ENCODE peak calls at places on chromosome 3, in five cellular contexts. U is upper lobe of left lung, Y is heart left ventricle, J is H1, D is uterus. I is an unnamed sample. For H3K36me3, the result is how much of the 10 kb centered on the place peaks cover.

GRCh38 chr3:101779808-101780366 is 876 bp downstream of the NXPE3 start:
- DNase-seq in U (no peak), J (no peak), D (no peak), Y (peak), I (no peak)

GRCh38 chr3:113222412-113223086 is 11.2 kb downstream of the BOC start:
- DNase-seq in U (no peak), J (no peak), D (no peak), Y (no peak), I (no peak)

GRCh38 chr3:118882353-118882947 is 152.2 kb downstream of the IGSF11 start:
- DNase-seq in J (no peak), Y (peak), D (peak), U (no peak), I (peak)

GRCh38 chr3:107465064-107465631 is 57.6 kb upstream of the BBX start:
- DNase-seq in D (no peak), U (no peak), Y (no peak), J (no peak), I (no peak)

GRCh38 chr3:60399861-60400845 is 851.1 kb downstream of the FHIT start:
- DNase-seq in U (no peak), Y (no peak), J (no peak), D (no peak), I (no peak)

GRCh38 chr3:2511356-2511755 is 412.7 kb downstream of the CNTN4 start:
- DNase-seq in U (peak), D (no peak), Y (peak), J (no peak), I (no peak)

GRCh38 chr3:42052867-42053351 is 38.2 kb upstream of the TRAK1 start:
- DNase-seq in U (no peak), J (no peak), D (no peak), Y (no peak), I (no peak)

GRCh38 chr3:144257381-144257780 is 285.8 kb downstream of the DIPK2A start:
- DNase-seq in J (no peak), U (no peak), Y (no peak), D (no peak), I (no peak)

GRCh38 chr3:193165431-193166120 is 75.4 kb upstream of the PLAAT1 start:
- DNase-seq in Y (no peak), J (no peak), D (no peak), U (no peak), I (no peak)

GRCh38 chr3:133746722-133747086 is 511 bp downstream of the TF start:
- DNase-seq in U (no peak), D (no peak), Y (no peak), J (no peak), I (no peak)

GRCh38 chr3:124439586-124439985 is 290.7 kb upstream of the UMPS start:
- DNase-seq in U (no peak), Y (no peak), D (no peak), J (no peak), I (no peak)

GRCh38 chr3:123289336-123290106 is 87.8 kb downstream of the SEC22A start:
- DNase-seq in U (peak), J (no peak), D (no peak), Y (no peak), I (no peak)

GRCh38 chr3:143041901-143042300 is 40.5 kb downstream of the U2SURP start:
- DNase-seq in D (no peak), U (no peak), Y (no peak), J (no peak), I (no peak)

GRCh38 chr3:11915621-11916417 is 69.1 kb upstream of the TAMM41 start:
- DNase-seq in D (no peak), Y (no peak), J (no peak), U (peak), I (no peak)

GRCh38 chr3:186219211-186219638 is 110.3 kb upstream of the ETV5 start:
- DNase-seq in U (no peak), Y (peak), J (no peak), D (no peak), I (no peak)

GRCh38 chr3:149555941-149556340 is 81.4 kb downstream of the TM4SF4 start:
- DNase-seq in J (no peak), D (no peak), U (no peak), Y (peak), I (no peak)

GRCh38 chr3:188832961-188833615 is 338.7 kb upstream of the TPRG1 start:
- DNase-seq in U (no peak), Y (no peak), J (no peak), D (no peak), I (no peak)

GRCh38 chr3:122973893-122974615 is 53.5 kb downstream of the SEMA5B start:
- DNase-seq in U (no peak), D (no peak), J (no peak), Y (peak), I (no peak)

GRCh38 chr3:74582982-74583381 is 31.5 kb downstream of the CNTN3 start:
- DNase-seq in U (no peak), J (no peak), D (no peak), Y (no peak), I (no peak)

GRCh38 chr3:46370784-46371183 is at the start of gene CCR5:
- DNase-seq in Y (no peak), U (no peak), J (no peak), D (no peak), I (no peak)

GRCh38 chr3:12897537-12898289 is 56.3 kb upstream of the RPL32 start:
- DNase-seq in J (no peak), Y (peak), U (no peak), D (no peak), I (no peak)

GRCh38 chr3:174329321-174329720 is 529.8 kb upstream of the NAALADL2 start:
- DNase-seq in D (no peak), U (no peak), J (no peak), Y (no peak), I (no peak)

GRCh38 chr3:113193298-113193697 is 18.1 kb upstream of the BOC start:
- DNase-seq in U (no peak), J (no peak), D (no peak), Y (no peak), I (no peak)

GRCh38 chr3:7682822-7683229 is 818.8 kb upstream of the LMCD1 start:
- DNase-seq in J (no peak), Y (peak), D (no peak), U (no peak), I (no peak)

GRCh38 chr3:46213201-46213600 is 5.1 kb upstream of the CCR1 start:
- DNase-seq in J (no peak), Y (no peak), D (no peak), U (no peak), I (no peak)

GRCh38 chr3:69255928-69256327 is 130.0 kb downstream of the FRMD4B start:
- DNase-seq in U (no peak), D (no peak), Y (no peak), J (no peak), I (no peak)

GRCh38 chr3:128619146-128619890 is 31.3 kb downstream of the RPN1 start:
- DNase-seq in D (no peak), J (no peak), U (no peak), Y (no peak), I (no peak)

GRCh38 chr3:126883241-126883640 is 99.7 kb upstream of the PLXNA1 start:
- DNase-seq in U (no peak), J (no peak), D (no peak), Y (no peak), I (no peak)

GRCh38 chr3:56769125-56769709 is 32.5 kb downstream of the ARHGEF3 start:
- DNase-seq in D (no peak), J (no peak), Y (peak), U (peak), I (no peak)

GRCh38 chr3:159417761-159418160 is 570.9 kb upstream of the IL12A start:
- DNase-seq in J (no peak), Y (no peak), D (no peak), U (no peak), I (no peak)

GRCh38 chr3:69329897-69330296 is 56.0 kb downstream of the FRMD4B start:
- DNase-seq in U (no peak), J (no peak), D (no peak), Y (no peak), I (no peak)

GRCh38 chr3:183897606-183898384 is 13.1 kb upstream of the PARL start:
- DNase-seq in U (no peak), D (no peak), J (no peak), Y (no peak), I (no peak)

GRCh38 chr3:98521897-98522537 is 685 bp downstream of the CLDND1 start:
- DNase-seq in J (no peak), U (no peak), D (peak), Y (peak), I (no peak)

GRCh38 chr3:98514948-98515347 is 7.8 kb downstream of the CLDND1 start:
- DNase-seq in D (no peak), J (no peak), U (no peak), Y (no peak), I (no peak)

GRCh38 chr3:98522538-98523281 is at the start of gene CLDND1:
- DNase-seq in U (peak), Y (peak), J (peak), D (peak), I (peak)

GRCh38 chr3:98519351-98519750 is 3.4 kb downstream of the CLDND1 start:
- DNase-seq in J (no peak), U (no peak), Y (no peak), D (no peak), I (no peak)

GRCh38 chr3:98518816-98519215 is 3.9 kb downstream of the CLDND1 start:
- DNase-seq in D (no peak), Y (no peak), J (no peak), U (no peak), I (no peak)
- H3K36me3 ChIP-seq in D (under half), Y (half or more), J (under half), U (under half), I (under half)

DNA sequence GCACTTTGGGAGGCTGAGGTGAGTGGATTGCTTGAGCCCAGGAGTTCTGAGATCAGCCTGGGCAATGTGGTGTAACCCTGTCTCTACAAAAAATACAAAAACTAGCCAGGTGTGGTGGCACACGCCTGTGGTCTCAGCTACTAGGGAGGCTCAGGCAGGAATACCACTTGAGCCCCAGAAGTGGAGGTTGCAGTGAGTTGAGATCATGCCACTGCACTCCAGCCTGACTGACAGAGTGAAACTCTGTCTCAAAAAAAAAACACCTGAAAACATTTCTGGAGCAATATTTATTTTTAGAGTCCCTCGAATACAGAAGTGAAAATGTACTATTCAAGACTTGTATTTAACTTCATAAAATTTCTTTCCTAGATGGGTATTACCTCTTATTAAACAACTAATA is 4.6 kb downstream of the SPCS1 start:
- DNase-seq in J (no peak), Y (no peak), D (no peak), U (no peak), I (no peak)
- TF ChIP-seq POLR2A in J (no peak), Y (no peak), D (no peak), U (no peak), I (no peak)

GRCh38 chr3:179068779-179069530 is 2.7 kb downstream of the ZMAT3 start:
- DNase-seq in U (no peak), D (no peak), J (no peak), Y (no peak), I (no peak)
- TF ChIP-seq CTCF in U (no peak), D (peak), J (peak), Y (no peak), I (no peak)

GRCh38 chr3:111952086-111952485 is 26.7 kb upstream of the ABHD10 start:
- DNase-seq in Y (no peak), D (no peak), J (no peak), U (no peak), I (no peak)
- H3K36me3 ChIP-seq in Y (half or more), D (under half), J (under half), U (under half), I (under half)

DNA sequence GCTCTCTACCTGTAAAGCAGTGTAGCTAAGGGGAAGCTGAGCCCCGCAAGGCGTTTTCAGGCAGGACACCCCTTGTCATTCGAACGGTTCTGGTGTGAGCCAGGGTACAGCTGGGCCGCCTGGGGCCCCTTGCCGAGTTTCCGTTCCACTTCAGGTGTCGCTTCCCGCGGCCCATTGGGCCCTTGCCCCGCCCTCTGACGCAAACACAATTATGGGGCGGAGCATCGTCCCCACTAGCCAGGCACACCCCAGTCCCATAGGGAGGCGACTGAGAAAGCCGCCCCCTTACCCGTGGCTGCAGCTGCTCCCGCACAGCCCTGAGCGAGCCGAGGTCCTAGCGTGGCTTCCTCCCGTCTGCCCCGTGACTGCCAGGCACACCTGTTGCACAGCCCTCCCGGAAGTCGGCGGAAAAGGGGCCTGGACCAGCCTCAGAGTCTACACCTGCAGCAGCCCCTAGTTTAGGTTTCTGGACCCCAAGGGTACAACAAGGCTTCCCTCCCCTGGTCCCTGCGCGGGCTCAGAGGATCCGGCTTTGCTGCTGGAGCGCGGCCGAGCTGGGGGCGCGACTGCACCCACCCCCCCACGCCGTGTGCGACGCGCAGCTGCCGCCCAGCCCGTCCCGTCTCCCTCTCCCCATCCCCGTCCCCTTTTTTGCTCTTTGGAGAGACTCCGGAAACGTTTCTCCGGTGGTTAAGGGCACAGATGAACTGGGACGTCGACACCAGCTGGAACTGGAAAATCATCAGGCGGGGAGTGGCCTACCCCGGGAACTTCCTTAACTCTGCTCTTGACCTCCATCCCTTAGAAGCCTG is at the start of gene PLSCR2:
- DNase-seq in J (no peak), D (peak), U (peak), Y (peak), I (peak)
- TF ChIP-seq POLR2A in J (no peak), D (no peak), U (peak), Y (no peak), I (peak)

DNA sequence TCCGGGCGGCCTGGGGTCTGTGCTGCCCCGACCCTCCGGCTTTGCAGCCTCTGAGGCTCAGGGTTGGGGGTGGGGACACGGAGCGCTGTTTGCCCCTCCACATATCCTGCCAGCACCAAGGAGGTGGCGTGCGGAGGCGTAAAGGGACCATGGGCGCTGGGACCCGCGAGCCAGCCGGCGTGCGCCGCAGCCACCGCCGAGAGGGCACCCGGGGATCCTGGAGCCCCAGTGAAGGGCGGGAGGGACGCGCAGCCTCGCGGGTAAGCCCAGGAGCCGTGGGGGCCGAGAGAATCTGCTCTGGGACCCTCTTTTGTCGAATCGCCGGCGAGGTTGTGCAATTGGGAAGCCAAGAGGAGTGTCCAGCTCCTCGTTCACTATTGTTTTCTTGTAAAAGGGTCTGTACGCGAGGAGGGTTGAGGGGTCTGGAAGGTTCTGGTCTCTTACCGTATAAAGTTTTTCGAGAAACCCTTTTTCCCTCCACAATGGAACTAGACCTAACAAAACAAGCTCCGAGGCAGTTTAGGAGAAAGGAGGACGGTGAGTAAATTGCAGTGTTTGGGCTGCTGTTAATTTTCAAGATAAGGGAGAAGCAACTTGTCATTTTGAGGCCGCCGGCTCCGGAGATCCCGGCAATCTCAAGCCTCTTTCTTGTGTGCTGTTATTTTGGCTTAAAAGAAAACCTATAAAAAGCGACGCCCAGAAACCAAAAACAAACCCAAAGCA is 29.9 kb upstream of the ST3GAL6 start:
- DNase-seq in D (peak), U (peak), J (no peak), Y (peak), I (no peak)
- TF ChIP-seq CTCF in D (no peak), U (no peak), J (no peak), Y (no peak), I (no peak)

DNA sequence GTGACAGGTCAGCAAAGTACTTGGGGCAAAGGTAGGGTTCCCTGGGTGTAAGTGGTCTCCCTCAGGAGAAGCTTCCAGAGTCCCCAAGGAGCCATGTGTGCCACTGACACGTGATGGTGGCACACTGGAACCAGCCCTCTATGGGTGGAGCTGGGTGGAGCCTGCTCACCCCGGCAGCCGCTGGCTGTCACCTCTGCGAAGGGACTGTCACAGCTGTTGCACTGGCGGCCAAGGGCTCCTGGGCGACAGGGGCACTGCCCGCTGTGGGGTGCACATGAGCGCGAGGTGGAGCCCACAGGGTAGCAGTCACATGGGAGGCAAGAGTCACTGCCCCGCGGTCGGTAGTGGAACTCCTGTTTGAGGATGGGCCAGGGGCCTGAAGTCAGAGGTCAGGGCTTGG is 12.0 kb downstream of the CELSR3 start:
- DNase-seq in J (no peak), U (peak), Y (no peak), D (no peak), I (no peak)
- H3K36me3 ChIP-seq in J (under half), U (under half), Y (under half), D (under half), I (under half)

GRCh38 chr3:170421147-170421641 is 2.5 kb downstream of the CLDN11 start:
- DNase-seq in U (peak), J (no peak), Y (no peak), D (peak), I (peak)

GRCh38 chr3:170417090-170417489 is 1.6 kb upstream of the CLDN11 start:
- DNase-seq in U (no peak), Y (no peak), J (no peak), D (no peak), I (no peak)

GRCh38 chr3:170419301-170420087 is 826 bp downstream of the CLDN11 start:
- DNase-seq in U (peak), Y (peak), D (peak), J (no peak), I (peak)

GRCh38 chr3:170420307-170420821 is 1.7 kb downstream of the CLDN11 start:
- DNase-seq in U (no peak), J (no peak), Y (no peak), D (peak), I (peak)

DNA sequence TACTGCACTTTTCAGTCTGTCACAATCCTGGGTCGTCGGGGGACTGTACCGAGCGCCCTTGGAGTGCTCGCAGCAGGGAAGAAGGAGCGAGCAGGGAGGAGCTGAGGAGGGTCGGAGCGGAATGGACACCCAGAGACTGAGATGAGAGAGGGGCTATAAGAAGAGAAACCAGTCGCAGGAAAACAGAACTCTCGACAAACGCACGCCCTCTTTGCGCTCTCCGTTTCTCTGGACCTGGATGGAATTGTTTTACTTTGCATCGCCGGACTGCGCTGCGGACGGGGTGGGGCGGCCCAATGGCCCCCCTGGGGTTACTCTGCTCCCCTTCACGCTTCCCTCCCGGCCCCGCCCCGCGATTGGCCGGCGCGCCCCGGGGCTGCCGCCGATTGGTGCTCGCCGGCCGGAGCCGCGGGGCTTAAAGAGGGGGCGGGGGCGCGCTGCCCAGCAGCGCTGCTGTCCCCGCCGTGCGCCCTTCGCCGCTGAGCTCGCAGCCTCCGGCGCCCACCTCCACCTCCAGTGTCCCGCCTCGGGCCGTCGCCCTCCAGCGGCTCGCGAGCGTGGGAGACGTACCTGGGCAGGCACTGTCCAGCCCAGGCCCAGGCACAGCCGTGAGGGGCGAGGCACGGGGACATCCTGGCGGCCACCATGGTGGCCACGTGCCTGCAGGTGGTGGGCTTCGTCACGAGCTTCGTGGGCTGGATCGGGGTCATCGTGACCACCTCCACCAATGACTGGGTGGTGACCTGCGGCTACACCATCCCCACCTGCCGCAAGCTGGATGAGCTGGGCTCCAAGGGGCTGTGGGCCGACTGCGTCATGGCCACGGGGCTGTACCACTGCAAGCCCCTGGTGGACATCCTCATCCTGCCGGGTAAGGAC is at the start of gene CLDN11:
- DNase-seq in D (peak), U (peak), Y (peak), J (no peak), I (peak)
- TF ChIP-seq POLR2A in D (no peak), U (no peak), Y (no peak), J (no peak), I (peak)

GRCh38 chr3:147355104-147355854 is 51.1 kb downstream of the ZIC4 start:
- DNase-seq in U (no peak), Y (no peak), J (no peak), D (no peak), I (no peak)

GRCh38 chr3:147358144-147358992 is 48.0 kb downstream of the ZIC4 start:
- DNase-seq in D (no peak), U (no peak), J (no peak), Y (no peak), I (no peak)

GRCh38 chr3:147356145-147356908 is 50.0 kb downstream of the ZIC4 start:
- DNase-seq in D (no peak), J (no peak), U (no peak), Y (no peak), I (no peak)

GRCh38 chr3:147359177-147360062 is 46.9 kb downstream of the ZIC4 start:
- DNase-seq in Y (no peak), U (peak), J (no peak), D (no peak), I (no peak)

GRCh38 chr3:147356909-147357733 is 49.2 kb downstream of the ZIC4 start:
- DNase-seq in D (no peak), J (no peak), Y (no peak), U (no peak), I (no peak)
- TF ChIP-seq CTCF in D (no peak), J (peak), Y (no peak), U (no peak), I (no peak)

I was measured in ovary.